ENCODE peak calls at places on chromosomes 7 and 10, in seven cellular contexts. V, M, W, B, G, Z and Y are unnamed samples.

GRCh38 chr7:92916751-92917369 is 80.5 kb upstream of the CDK6 start:
- DNase-seq in V (no peak), M (peak), W (no peak), B (no peak), G (no peak), Z (no peak), Y (peak)

GRCh38 chr10:47176903-47177860 is 122.8 kb upstream of the GDF10 start:
- DNase-seq in V (peak), M (no peak), W (no peak), B (no peak), G (no peak), Z (no peak), Y (no peak)

GRCh38 chr10:51314079-51314835 is 240.0 kb downstream of the PRKG1 start:
- DNase-seq in V (no peak), M (no peak), W (no peak), B (no peak), G (no peak), Z (no peak), Y (no peak)

GRCh38 chr10:12848439-12849173 is 152.9 kb downstream of the CCDC3 start:
- DNase-seq in V (peak), M (no peak), W (no peak), B (no peak), G (no peak), Z (no peak), Y (no peak)

GRCh38 chr7:76091506-76091905 is 43.6 kb downstream of the MDH2 start:
- DNase-seq in V (no peak), M (no peak), W (no peak), B (no peak), G (no peak), Z (no peak), Y (no peak)

GRCh38 chr10:124640538-124641231 is 103.5 kb downstream of the FAM53B start:
- DNase-seq in V (no peak), M (no peak), W (no peak), B (no peak), G (no peak), Z (no peak), Y (peak)

GRCh38 chr7:47819054-47819920 is 129.0 kb downstream of the PKD1L1 start:
- DNase-seq in V (peak), M (peak), W (peak), B (peak), G (no peak), Z (peak), Y (peak)

GRCh38 chr7:36653011-36653670 is 71.2 kb downstream of the AOAH start:
- DNase-seq in V (no peak), M (peak), W (no peak), B (no peak), G (no peak), Z (no peak), Y (no peak)

GRCh38 chr7:115707684-115708341 is 322.8 kb downstream of the TFEC start:
- DNase-seq in V (no peak), M (no peak), W (no peak), B (no peak), G (no peak), Z (no peak), Y (no peak)

GRCh38 chr7:158973440-158973839 is 117.1 kb downstream of the DYNC2I1 start:
- DNase-seq in V (peak), M (peak), W (peak), B (no peak), G (no peak), Z (no peak), Y (peak)

GRCh38 chr7:150851497-150852370 is 583 bp upstream of the AOC1 start:
- DNase-seq in V (peak), M (no peak), W (no peak), B (no peak), G (no peak), Z (no peak), Y (no peak)

GRCh38 chr7:92723978-92724377 is 112.4 kb downstream of the CDK6 start:
- DNase-seq in V (no peak), M (no peak), W (no peak), B (no peak), G (no peak), Z (no peak), Y (no peak)

GRCh38 chr7:47032171-47032915 is 549.6 kb downstream of the TNS3 start:
- DNase-seq in V (no peak), M (no peak), W (no peak), B (peak), G (no peak), Z (no peak), Y (no peak)

GRCh38 chr10:44058259-44058658 is 326.6 kb downstream of the CXCL12 start:
- DNase-seq in V (peak), M (no peak), W (no peak), B (no peak), G (no peak), Z (no peak), Y (no peak)

GRCh38 chr7:31065021-31065593 is 13.0 kb downstream of the ADCYAP1R1 start:
- DNase-seq in V (no peak), M (no peak), W (no peak), B (no peak), G (no peak), Z (no peak), Y (no peak)

DNA sequence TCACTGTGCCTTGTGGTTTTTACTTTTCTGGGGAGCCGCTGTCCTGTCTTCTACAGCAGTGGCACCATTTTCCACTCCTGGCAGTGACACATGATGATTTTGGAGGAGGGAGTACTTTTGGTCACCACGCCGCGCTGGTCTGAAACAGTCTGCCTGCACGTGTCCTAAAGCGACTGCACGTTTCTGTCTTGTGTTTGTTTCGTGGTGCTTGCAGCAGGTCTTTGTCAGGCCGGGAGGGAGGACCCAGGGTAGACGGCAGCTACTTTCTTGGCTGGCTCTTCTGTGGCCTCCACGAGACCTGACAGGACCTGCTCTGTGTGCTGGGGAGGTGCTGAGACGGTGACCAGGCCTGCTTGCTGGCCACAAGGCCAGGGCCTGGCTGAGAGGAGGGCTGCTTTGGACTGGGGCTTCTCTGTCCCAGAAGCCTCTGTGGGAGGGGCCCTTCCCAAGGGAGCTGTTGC is 82.0 kb downstream of the GLRX3 start:
- DNase-seq in V (peak), M (no peak), W (no peak), B (no peak), G (no peak), Z (no peak), Y (no peak)
- TF ChIP-seq POLR2A in V (no peak), M (no peak), W (no peak), B (no peak), G (no peak), Z (no peak), Y (no peak)

DNA sequence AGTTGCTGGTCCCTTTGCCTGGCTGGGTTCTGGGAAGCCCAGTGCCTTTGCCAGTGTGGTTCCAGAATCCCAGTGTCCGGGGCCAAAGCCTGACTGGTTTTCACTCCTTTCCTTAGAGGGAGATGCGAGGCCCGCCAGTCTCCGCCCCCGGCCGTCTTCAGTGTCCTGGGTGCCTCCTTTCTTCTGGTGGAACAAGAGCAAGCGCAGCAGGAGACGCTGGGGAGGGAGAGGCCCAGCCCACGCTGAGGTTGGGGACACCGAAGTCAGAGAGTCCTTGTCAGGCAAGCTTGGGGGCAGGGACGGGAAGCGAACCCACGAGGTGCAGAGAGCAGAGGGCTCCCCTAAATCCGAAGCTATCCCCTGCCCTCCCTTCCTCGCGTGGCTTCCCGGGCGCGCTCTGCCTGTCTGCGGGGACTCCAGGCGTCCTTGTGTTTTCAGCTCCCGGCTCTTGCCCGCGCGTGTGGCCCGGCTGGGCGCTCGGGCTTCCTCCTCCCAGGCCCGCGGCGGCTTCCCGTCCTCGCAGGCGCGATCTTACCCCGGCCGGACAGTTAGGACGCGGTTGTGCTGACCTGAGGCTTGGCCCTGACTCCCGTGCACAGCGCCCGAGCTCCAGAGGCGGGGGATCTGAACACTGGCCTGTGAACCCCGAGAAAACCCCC is 60.6 kb upstream of the UBE3C start:
- DNase-seq in V (no peak), M (no peak), W (no peak), B (no peak), G (no peak), Z (no peak), Y (no peak)
- H3K4me3 ChIP-seq in V (no peak), M (no peak), W (no peak), B (no peak), G (no peak), Z (no peak), Y (no peak)

GRCh38 chr10:121662531-121662930 is 64.3 kb upstream of the FGFR2 start:
- DNase-seq in V (no peak), M (no peak), W (no peak), B (no peak), G (no peak), Z (no peak), Y (no peak)

GRCh38 chr10:121665809-121666208 is 67.6 kb upstream of the FGFR2 start:
- DNase-seq in V (no peak), M (no peak), W (no peak), B (no peak), G (no peak), Z (no peak), Y (no peak)

GRCh38 chr10:121661451-121661851 is 63.2 kb upstream of the FGFR2 start:
- DNase-seq in V (no peak), M (no peak), W (no peak), B (no peak), G (no peak), Z (no peak), Y (no peak)

GRCh38 chr10:121664671-121665070 is 66.4 kb upstream of the FGFR2 start:
- DNase-seq in V (no peak), M (no peak), W (no peak), B (no peak), G (no peak), Z (no peak), Y (no peak)

DNA sequence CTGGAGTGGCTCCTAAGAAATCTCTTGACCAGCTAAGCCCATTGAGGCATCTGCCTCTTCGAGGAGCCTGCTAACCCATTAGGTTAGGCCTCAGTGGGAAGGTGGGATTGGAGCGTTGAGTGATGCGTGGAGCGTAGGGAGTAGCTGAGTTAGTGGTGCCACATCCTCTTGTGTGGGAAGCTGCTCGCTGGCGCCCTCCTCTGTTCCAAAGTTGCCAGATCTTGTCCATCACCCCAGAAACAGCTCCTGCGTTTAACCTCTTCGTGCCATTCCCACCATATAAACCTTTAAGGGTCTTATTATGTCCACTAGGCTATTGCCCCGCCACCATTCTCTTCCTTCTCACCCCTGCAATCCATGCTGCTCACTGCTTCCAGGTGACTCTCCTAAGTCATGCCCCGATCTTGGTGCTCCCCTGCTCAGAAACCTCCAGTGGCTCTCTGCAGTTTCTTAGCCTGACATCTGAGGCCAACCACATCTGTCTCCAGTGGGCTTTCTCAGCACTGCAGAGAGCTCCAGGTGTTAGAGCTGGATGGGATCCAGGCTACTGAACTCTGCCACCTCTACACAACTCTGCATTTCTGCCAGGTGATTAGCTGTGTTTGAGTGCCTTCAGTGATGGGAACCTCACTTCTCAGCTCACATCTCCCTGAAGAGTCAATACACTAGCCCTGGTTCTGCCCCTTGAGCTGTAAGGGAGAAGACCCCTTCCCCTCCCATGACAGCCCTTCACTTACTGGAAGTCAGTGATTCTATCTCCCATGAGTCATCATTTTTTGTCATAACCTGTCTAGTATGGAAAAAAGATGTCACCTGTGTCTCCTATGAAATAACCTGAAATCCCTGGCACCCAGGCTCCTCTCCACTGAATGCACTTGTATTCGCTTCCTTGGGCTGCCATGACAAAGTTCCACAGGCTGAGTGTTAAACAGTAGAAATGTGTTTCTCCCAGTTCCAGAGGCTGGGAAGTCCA is 65.0 kb upstream of the FGFR2 start:
- DNase-seq in V (no peak), M (peak), W (peak), B (no peak), G (no peak), Z (no peak), Y (no peak)
- TF ChIP-seq CTCF in V (no peak), M (no peak), W (peak), B (no peak), G (peak), Z (no peak), Y (no peak)

DNA sequence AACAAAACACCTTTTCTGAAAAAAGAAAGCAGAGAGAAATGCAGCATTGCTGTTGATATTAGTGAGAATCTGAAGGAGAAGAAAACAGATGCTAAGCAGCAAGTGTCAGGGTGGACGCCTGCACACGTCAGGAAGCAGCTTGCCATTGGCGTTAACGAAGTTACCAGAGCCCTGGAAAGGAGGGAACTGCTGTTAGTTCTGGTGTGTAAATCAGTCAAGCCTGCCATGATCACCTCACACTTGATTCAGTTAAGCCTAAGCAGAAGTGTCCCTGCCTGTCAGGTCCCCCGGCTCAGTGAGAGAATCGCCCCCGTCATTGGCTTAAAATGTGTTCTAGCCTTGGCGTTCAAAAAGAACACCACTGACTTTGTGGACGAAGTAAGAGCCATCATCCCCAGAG is 6.4 kb downstream of the RPP38 start:
- DNase-seq in V (peak), M (no peak), W (no peak), B (no peak), G (no peak), Z (no peak), Y (no peak)
- TF ChIP-seq POLR2A in V (no peak), M (no peak), W (no peak), B (no peak), G (no peak), Z (no peak), Y (no peak)

DNA sequence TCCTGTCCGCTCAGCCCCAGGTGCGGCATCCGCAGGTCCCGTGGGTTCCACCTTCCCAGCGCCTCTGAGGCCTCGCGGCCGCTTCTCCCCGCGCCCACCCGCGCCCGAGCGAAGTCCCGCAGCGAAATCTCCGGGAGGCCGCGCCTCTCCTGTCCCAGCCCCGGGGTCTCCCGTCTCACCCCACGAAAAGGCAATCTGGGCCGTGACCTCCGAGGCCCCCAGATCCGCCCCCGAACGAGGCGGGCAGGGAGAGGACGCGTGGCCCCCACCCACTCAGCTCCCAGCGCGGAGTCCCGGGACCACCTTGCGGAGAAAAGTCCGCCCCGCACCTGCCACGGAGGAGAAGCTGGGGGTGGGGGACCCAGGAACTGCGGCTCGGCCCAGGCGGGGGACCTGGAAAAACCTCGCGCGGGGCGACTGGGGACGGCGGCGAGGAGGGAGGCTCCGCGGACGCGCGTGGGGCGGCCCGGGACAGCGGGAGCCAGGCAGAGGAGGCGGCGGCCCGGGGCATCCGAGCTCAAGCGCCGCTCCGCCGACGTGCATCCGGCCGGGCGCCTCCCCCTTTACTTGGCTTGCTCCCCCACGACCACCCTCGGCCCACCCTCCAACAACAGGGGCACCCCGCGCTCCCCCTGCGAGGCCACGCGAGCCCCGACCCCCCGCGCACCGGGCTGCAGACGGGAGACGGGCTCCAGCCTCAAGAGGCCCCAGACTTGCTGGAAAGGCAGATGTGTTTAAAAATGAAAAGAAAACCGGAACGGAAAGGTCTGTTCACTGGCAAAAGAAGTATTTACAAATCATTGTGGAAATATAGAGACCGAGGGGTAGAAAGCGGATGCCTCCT is 33.0 kb upstream of the RNF32 start:
- DNase-seq in V (peak), M (no peak), W (no peak), B (no peak), G (no peak), Z (no peak), Y (no peak)
- H3K4me3 ChIP-seq in V (no peak), M (no peak), W (peak), B (peak), G (peak), Z (peak), Y (no peak)

GRCh38 chr10:794382-794956 is 105.0 kb upstream of the DIP2C start:
- DNase-seq in V (peak), M (no peak), W (no peak), B (peak), G (no peak), Z (no peak), Y (no peak)
- TF ChIP-seq CTCF in V (no peak), M (no peak), W (no peak), B (no peak), G (no peak), Z (no peak), Y (peak)